ENCODE peak calls at places on chromosomes 11 and 22, in four cellular contexts. S is WTC11, O is nephron progenitor cell, W is RWPE1. C is an unnamed sample.

GRCh38 chr11:26764825-26765224 is 43.0 kb upstream of the SLC5A12 start:
- DNase-seq in S (no peak), O (no peak), W (no peak), C (no peak)

GRCh38 chr11:304915-305833 is 2.4 kb upstream of the IFITM2 start:
- DNase-seq in W (peak; percentile 74), S (peak; percentile 73), O (peak; percentile 54), C (no peak)

GRCh38 chr11:64124147-64124546 is 41.8 kb downstream of the MACROD1 start:
- DNase-seq in W (peak; percentile 13), O (no peak), S (no peak), C (no peak)

GRCh38 chr11:75524576-75525432 is 937 bp downstream of the GDPD5 start:
- DNase-seq in O (peak; percentile 55), S (peak; percentile 59), W (no peak), C (no peak)

GRCh38 chr22:29310863-29311339 is 4.5 kb downstream of the GAS2L1 start:
- DNase-seq in S (peak; percentile 80), O (peak; percentile 84), W (peak; percentile 94), C (peak; percentile 89)

GRCh38 chr11:10426475-10426874 is 28.6 kb upstream of the AMPD3 start:
- DNase-seq in W (no peak), S (no peak), O (no peak), C (no peak)

GRCh38 chr11:107898270-107898669 is 30.0 kb upstream of the RAB39A start:
- DNase-seq in O (no peak), W (peak; percentile 38), S (no peak), C (peak; percentile 26)

GRCh38 chr11:71505781-71506180 is 21.3 kb upstream of the KRTAP5-7 start:
- DNase-seq in S (no peak), O (no peak), W (no peak), C (no peak)

GRCh38 chr11:57360991-57361390 is 20.0 kb downstream of the PRG3 start:
- DNase-seq in O (no peak), S (no peak), W (no peak), C (no peak)

GRCh38 chr11:119810478-119811232 is 81.7 kb upstream of the NECTIN1 start:
- DNase-seq in O (no peak), W (peak; percentile 38), S (no peak), C (no peak)

GRCh38 chr22:23215294-23216204 is 35.2 kb downstream of the BCR start:
- DNase-seq in O (no peak), S (no peak), W (peak; percentile 57), C (no peak)

GRCh38 chr11:15852179-15852578 is 504.2 kb downstream of the SOX6 start:
- DNase-seq in S (peak; percentile 26), W (peak; percentile 16), O (peak; percentile 16), C (no peak)

GRCh38 chr11:36235750-36236149 is 53.5 kb downstream of the COMMD9 start:
- DNase-seq in W (no peak), S (no peak), O (no peak), C (no peak)

GRCh38 chr11:28697920-28698827 is 590.0 kb downstream of the METTL15 start:
- DNase-seq in O (peak; percentile 82), S (peak; percentile 83), W (peak; percentile 41), C (no peak)

GRCh38 chr11:121328213-121328966 is 35.8 kb downstream of the SC5D start:
- DNase-seq in O (no peak), W (no peak), S (no peak), C (no peak)

DNA sequence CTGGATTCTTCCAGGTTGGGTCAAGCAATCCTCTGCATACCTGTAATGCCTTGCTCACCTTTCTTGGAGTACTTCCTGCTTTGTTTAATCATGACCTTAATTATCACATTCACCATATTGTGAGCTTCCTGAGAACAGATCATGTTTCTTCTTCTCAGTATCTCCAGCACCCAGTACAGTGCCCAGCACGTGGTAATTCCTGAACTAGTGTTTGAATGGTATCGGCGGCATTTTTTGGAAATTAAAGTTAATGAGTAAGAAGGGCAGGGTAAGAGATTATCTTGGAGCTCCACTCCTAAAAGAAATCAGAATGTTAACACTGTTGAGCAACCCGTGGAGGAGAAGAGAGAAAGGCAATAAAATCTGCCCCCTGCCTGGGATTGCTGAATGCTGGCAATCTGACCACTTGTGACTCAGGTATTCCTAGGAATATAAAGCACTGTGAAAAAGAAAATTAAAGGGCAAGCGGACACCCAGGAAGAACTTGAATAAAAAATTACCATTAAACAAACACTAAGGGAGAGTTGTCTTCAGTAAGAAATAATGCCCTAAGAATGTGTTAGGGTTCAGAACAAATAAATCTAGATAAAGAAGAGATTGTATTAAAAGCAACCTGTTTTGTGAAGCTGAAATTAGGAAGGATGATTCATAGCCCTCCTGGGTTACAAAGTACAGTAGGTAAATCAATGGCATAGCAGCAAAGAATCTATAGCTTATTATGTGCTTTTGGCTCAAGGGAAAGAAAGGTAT is 92.9 kb downstream of the PDHX start:
- DNase-seq in S (no peak), O (no peak), W (peak; percentile 83), C (peak; percentile 56)
- TF ChIP-seq CTCF in S (no peak), O (no peak), W (no peak), C (no peak)

GRCh38 chr22:32926600-32926999 is 125.1 kb downstream of the TIMP3 start:
- DNase-seq in O (peak; percentile 29), S (no peak), W (peak; percentile 2), C (peak; percentile 33)
- TF ChIP-seq CTCF in O (peak; percentile 67), S (peak; percentile 49), W (peak; percentile 45), C (peak; percentile 69)

DNA sequence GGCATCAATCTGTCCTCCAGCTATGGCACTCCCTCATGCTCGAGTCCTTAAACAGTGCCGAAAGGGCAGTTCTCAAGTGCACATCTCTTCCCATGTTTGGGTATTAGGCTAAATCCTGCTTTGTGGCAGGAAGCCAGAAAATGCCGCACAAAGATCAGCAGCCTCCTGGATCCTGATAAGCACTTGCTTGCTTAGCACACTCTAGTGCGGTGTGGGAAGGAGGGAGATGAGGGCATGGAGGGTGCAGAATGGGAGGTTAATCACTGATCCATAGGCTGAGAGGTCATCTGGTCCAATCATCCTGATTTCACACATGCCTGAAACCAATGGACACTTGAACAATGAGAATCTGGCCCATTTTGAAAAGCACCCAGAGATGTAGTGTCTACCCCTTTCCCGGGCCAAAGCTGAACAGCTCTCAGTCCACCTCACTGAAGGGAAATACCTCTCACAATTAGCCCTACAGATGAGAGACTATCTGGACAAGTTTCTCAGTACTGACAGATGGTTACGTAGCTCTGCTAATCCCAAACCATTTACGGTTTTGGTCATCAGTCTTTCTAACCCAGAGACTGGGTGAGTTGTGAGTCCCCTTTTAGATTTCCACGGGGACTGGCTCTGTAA is 29.8 kb upstream of the CHRM4 start:
- DNase-seq in W (no peak), S (no peak), O (no peak), C (no peak)
- TF ChIP-seq CTCF in W (no peak), S (no peak), O (no peak), C (no peak)

GRCh38 chr11:92152245-92152644 is 72.4 kb upstream of the FAT3 start:
- DNase-seq in W (no peak), O (no peak), S (peak; percentile 52), C (no peak)
- TF ChIP-seq CTCF in W (no peak), O (no peak), S (peak; percentile 36), C (no peak)

DNA sequence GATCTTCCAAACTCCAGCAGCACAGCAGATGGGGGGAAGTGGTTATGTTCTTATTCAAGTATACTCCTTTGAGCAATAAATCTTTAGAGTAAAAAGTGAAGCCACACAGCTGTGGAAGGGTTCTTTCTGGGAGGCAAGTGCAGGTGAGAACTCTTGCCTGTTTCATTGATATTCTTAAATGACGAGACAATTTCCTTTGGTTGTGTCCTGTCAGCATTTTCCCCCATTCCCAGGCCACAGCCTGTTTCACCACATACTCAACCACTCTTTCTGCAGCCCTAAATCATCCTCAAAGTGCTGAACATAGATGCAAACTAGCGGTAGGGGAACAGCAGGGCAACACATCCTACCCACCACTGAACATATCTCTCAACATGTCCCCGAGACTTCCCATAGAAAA is 207.3 kb upstream of the MTNR1B start:
- DNase-seq in O (no peak), W (no peak), S (no peak), C (no peak)
- TF ChIP-seq CTCF in O (no peak), W (no peak), S (no peak), C (no peak)

DNA sequence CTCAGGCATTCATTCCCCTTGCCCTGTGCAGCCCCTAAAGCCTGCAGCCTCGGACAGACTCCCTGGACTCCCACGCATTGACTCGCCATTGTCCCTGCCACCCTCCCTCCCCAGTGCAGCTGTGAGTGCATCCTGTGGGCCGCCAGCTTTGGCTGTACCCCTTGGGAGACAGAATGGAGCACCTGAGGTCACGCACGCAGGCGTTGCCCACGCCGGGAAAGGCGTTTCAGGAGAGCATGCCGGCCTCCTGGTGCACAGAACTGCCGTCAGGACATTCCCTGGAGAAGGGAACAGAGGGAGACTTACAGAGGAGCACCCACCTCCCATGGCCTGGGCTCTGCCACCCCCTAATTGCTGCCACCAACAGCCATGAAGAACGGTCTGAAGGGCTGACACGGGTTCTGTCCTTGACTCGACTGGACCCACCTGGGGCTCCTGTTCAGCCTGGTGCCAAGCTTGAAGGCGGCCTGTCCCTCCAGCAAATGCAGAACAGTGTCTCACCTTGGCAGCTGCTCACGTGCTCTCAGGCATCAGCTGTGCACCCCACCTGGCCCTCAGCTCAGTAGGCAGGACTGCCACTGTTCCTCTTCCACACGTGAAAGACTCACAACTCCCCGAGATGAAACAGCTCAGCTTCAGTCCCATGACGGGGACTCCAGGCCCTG is 503.8 kb downstream of the BRD1 start:
- DNase-seq in S (no peak), W (no peak), O (no peak), C (no peak)
- TF ChIP-seq CTCF in S (no peak), W (no peak), O (no peak), C (no peak)

GRCh38 chr22:41501209-41501608 is 32.3 kb downstream of the ACO2 start:
- DNase-seq in O (no peak), S (no peak), W (no peak), C (no peak)
- TF ChIP-seq CTCF in O (no peak), S (no peak), W (no peak), C (no peak)

GRCh38 chr22:24926849-24927579 is 19.5 kb downstream of the LHFPL7 start:
- DNase-seq in O (no peak), S (no peak), W (peak; percentile 64), C (no peak)
- TF ChIP-seq CTCF in O (no peak), S (no peak), W (no peak), C (no peak)

C was measured in HFF-Myc.